ENCODE peak calls at places on chromosomes 13 and 19, in seven cellular contexts. B is SK-N-SH, H is HepG2, D is GM12891, J is GM12878, V is H1, F is K562. T is an unnamed sample.

GRCh38 chr19:16849168-16849567 is 20.0 kb downstream of the SIN3B start:
- DNase-seq in B (no peak), H (no peak), D (no peak), J (no peak), V (no peak), F (no peak), T (no peak)

GRCh38 chr13:30196025-30196424 is 111.3 kb downstream of the KATNAL1 start:
- DNase-seq in B (peak; percentile 77), H (no peak), D (no peak), J (no peak), V (peak; percentile 5), F (no peak), T (no peak)

GRCh38 chr13:93794197-93794885 is 567.7 kb downstream of the GPC6 start:
- DNase-seq in B (no peak), H (no peak), D (peak; percentile 3), J (no peak), V (no peak), F (no peak), T (no peak)

GRCh38 chr19:48780684-48781391 is 25.5 kb downstream of the FGF21 start:
- DNase-seq in B (no peak), H (peak; percentile 88), D (no peak), J (peak; percentile 54), V (no peak), F (peak; percentile 34), T (no peak)

GRCh38 chr13:35489050-35489449 is 12.6 kb upstream of the MAB21L1 start:
- DNase-seq in B (no peak), H (no peak), D (no peak), J (no peak), V (no peak), F (no peak), T (no peak)

GRCh38 chr13:87498681-87499080 is 172.5 kb upstream of the SLITRK5 start:
- DNase-seq in B (no peak), H (peak; percentile 0), D (no peak), J (no peak), V (no peak), F (no peak), T (no peak)

GRCh38 chr13:49404621-49405020 is 39.2 kb downstream of the CAB39L start:
- DNase-seq in B (no peak), H (no peak), D (no peak), J (no peak), V (no peak), F (no peak), T (no peak)

GRCh38 chr19:2974342-2974932 is 2.9 kb upstream of the TLE6 start:
- DNase-seq in B (no peak), H (no peak), D (no peak), J (no peak), V (no peak), F (peak; percentile 53), T (no peak)

GRCh38 chr13:88086577-88086976 is 415.4 kb downstream of the SLITRK5 start:
- DNase-seq in B (no peak), H (no peak), D (no peak), J (no peak), V (no peak), F (no peak), T (no peak)

GRCh38 chr13:52851153-52851962 is 2.9 kb upstream of the PCDH8 start:
- DNase-seq in B (peak; percentile 68), H (peak; percentile 7), D (peak; percentile 47), J (peak; percentile 46), V (no peak), F (no peak), T (peak; percentile 55)

GRCh38 chr19:3269972-3270667 is 45.7 kb downstream of the CELF5 start:
- DNase-seq in B (peak; percentile 93), H (no peak), D (no peak), J (no peak), V (no peak), F (no peak), T (no peak)

GRCh38 chr13:53601181-53601580 is 572.6 kb downstream of the OLFM4 start:
- DNase-seq in B (no peak), H (no peak), D (no peak), J (no peak), V (no peak), F (no peak), T (no peak)

GRCh38 chr13:83065136-83065535 is 817.1 kb downstream of the SLITRK1 start:
- DNase-seq in B (no peak), H (no peak), D (no peak), J (no peak), V (no peak), F (no peak), T (no peak)

GRCh38 chr13:98474292-98474691 is 102.6 kb downstream of the STK24 start:
- DNase-seq in B (no peak), H (no peak), D (no peak), J (no peak), V (no peak), F (no peak), T (no peak)

GRCh38 chr13:110129539-110130186 is 177.3 kb downstream of the COL4A1 start:
- DNase-seq in B (no peak), H (no peak), D (no peak), J (no peak), V (no peak), F (no peak), T (no peak)

GRCh38 chr19:12939908-12940533 is 1.6 kb downstream of the CALR start:
- DNase-seq in B (no peak), H (no peak), D (no peak), J (no peak), V (no peak), F (no peak), T (no peak)

GRCh38 chr13:40508112-40508511 is 158.3 kb downstream of the FOXO1 start:
- DNase-seq in B (no peak), H (no peak), D (no peak), J (no peak), V (no peak), F (no peak), T (no peak)

GRCh38 chr19:48568345-48568886 is 16.4 kb downstream of the SULT2B1 start:
- DNase-seq in B (peak; percentile 68), H (peak; percentile 61), D (no peak), J (no peak), V (no peak), F (peak; percentile 55), T (no peak)

GRCh38 chr13:33119022-33119735 is 103.0 kb downstream of the KL start:
- DNase-seq in B (no peak), H (no peak), D (no peak), J (no peak), V (no peak), F (no peak), T (no peak)

GRCh38 chr13:95627590-95627989 is 16.9 kb downstream of the DZIP1 start:
- DNase-seq in B (no peak), H (no peak), D (no peak), J (no peak), V (no peak), F (no peak), T (no peak)

GRCh38 chr13:112831196-112831595 is 137.8 kb upstream of the MCF2L start:
- DNase-seq in B (no peak), H (no peak), D (no peak), J (no peak), V (no peak), F (no peak), T (no peak)

GRCh38 chr19:33890569-33890968 is 93.9 kb downstream of the KCTD15 start:
- DNase-seq in B (no peak), H (no peak), D (no peak), J (no peak), V (no peak), F (no peak), T (no peak)

GRCh38 chr19:39506944-39507714 is 7.8 kb upstream of the SELENOV start:
- DNase-seq in B (peak; percentile 96), H (peak; percentile 60), D (peak; percentile 83), J (no peak), V (peak; percentile 47), F (peak; percentile 92), T (peak; percentile 86)

GRCh38 chr13:78102121-78102677 is 183.6 kb upstream of the EDNRB start:
- DNase-seq in B (no peak), H (no peak), D (no peak), J (peak; percentile 5), V (no peak), F (no peak), T (no peak)
- TF ChIP-seq POLR2AphosphoS5 in B (no peak), H (no peak), D (no peak), J (no peak), V (no peak), F (no peak), T (no peak)

GRCh38 chr13:44131069-44131614 is 242.5 kb upstream of the SERP2 start:
- DNase-seq in B (no peak), H (no peak), D (no peak), J (no peak), V (no peak), F (no peak), T (no peak)
- TF ChIP-seq TAF1 in B (no peak), H (no peak), D (no peak), J (no peak), V (no peak), F (no peak), T (no peak)

DNA sequence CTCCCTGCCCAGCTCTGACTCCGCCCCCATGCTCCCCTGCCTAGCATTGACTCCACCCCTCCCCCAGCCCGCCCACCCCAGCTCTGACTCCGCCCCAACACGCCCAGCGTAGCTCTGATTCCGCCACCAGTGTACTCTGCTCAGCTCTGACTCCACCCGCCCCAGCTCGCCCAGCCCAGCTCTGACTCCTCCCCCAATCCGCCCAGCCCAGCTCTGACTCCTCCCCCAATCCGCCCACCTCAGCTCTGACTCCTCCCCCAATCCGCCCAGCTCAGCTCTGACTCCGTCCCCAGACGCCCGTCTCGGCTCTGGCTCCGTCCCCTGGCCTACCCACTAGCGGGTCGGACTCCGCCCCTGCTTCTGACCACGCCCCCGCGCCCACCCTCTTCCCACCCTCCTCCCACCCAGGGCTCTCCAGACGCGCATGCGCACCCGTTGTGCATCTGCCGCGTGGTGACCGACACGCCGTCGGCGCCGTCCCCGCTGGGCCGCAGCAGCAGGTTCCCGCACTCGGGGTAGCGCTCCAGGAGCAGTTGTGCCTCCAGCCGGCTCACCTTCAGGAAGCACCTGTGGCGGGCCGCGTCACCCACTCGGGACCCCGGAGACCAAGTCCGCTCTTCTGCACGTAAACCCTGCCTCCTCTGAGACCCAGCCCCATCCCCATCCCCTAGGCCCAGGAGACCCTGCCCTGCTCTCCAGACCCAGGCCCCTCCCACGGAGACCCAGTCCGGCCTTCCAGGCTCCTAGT is 10.2 kb downstream of the STAP2 start:
- DNase-seq in B (peak; percentile 99), H (no peak), D (peak; percentile 94), J (peak; percentile 75), V (peak; percentile 93), F (peak; percentile 96), T (peak; percentile 98)
- TF ChIP-seq POLR2AphosphoS5 in B (peak; percentile 86), H (no peak), D (peak; percentile 54), J (peak; percentile 71), V (peak; percentile 69), F (peak; percentile 73), T (peak; percentile 87)

GRCh38 chr13:97235549-97236206 is 13.5 kb downstream of the MBNL2 start:
- DNase-seq in B (peak; percentile 47), H (no peak), D (no peak), J (no peak), V (no peak), F (no peak), T (no peak)
- TF ChIP-seq TAF1 in B (no peak), H (no peak), D (no peak), J (no peak), V (no peak), F (no peak), T (no peak)

T was measured in GM12892.